ENCODE peak calls at places on chromosomes 4 and X, in five cellular contexts. One of them, this sample, is unnamed. For H3K36me3 and H3K4me1, the result is how much of the 10 kb centered on the place peaks cover.

GRCh38 chr4:1409806-1410425 is 3.7 kb upstream of the NKX1-1 start:
- DNase-seq in heart right ventricle: no peak
- DNase-seq in CD8-positive, alpha-beta memory T cell: no peak
- DNase-seq in ovary: no peak
- DNase-seq in sigmoid colon: peak
- DNase-seq in this sample: no peak

GRCh38 chrX:21503593-21503992 is 129.4 kb downstream of the CNKSR2 start:
- DNase-seq in heart right ventricle: no peak
- DNase-seq in sigmoid colon: no peak
- DNase-seq in ovary: no peak
- DNase-seq in CD8-positive, alpha-beta memory T cell: no peak
- DNase-seq in this sample: no peak

GRCh38 chr4:8769645-8770517 is 101.8 kb downstream of the HMX1 start:
- DNase-seq in heart right ventricle: no peak
- DNase-seq in ovary: peak
- DNase-seq in sigmoid colon: peak
- DNase-seq in CD8-positive, alpha-beta memory T cell: no peak
- DNase-seq in this sample: no peak

GRCh38 chr4:72326692-72327632 is 242.1 kb downstream of the ADAMTS3 start:
- DNase-seq in CD8-positive, alpha-beta memory T cell: no peak
- DNase-seq in ovary: no peak
- DNase-seq in sigmoid colon: no peak
- DNase-seq in heart right ventricle: no peak
- DNase-seq in this sample: no peak

GRCh38 chrX:139202742-139203410 is 327.7 kb upstream of the F9 start:
- DNase-seq in CD8-positive, alpha-beta memory T cell: no peak
- DNase-seq in heart right ventricle: no peak
- DNase-seq in ovary: no peak
- DNase-seq in sigmoid colon: no peak
- DNase-seq in this sample: no peak

GRCh38 chrX:16658284-16658683 is 8.3 kb downstream of the S100G start:
- DNase-seq in sigmoid colon: no peak
- DNase-seq in CD8-positive, alpha-beta memory T cell: no peak
- DNase-seq in ovary: no peak
- DNase-seq in heart right ventricle: no peak
- DNase-seq in this sample: no peak

GRCh38 chr4:185254434-185254833 is 45.0 kb downstream of the SNX25 start:
- DNase-seq in CD8-positive, alpha-beta memory T cell: peak
- DNase-seq in sigmoid colon: no peak
- DNase-seq in ovary: no peak
- DNase-seq in heart right ventricle: no peak
- DNase-seq in this sample: peak

GRCh38 chrX:25976683-25977310 is 161.3 kb upstream of the MAGEB18 start:
- DNase-seq in CD8-positive, alpha-beta memory T cell: no peak
- DNase-seq in ovary: no peak
- DNase-seq in heart right ventricle: no peak
- DNase-seq in sigmoid colon: no peak
- DNase-seq in this sample: no peak

GRCh38 chr4:167100120-167100519 is 134.2 kb downstream of the SPOCK3 start:
- DNase-seq in heart right ventricle: no peak
- DNase-seq in CD8-positive, alpha-beta memory T cell: no peak
- DNase-seq in ovary: no peak
- DNase-seq in sigmoid colon: no peak
- DNase-seq in this sample: no peak

GRCh38 chrX:12997898-12998687 is 23.2 kb downstream of the TMSB4X start:
- DNase-seq in ovary: no peak
- DNase-seq in sigmoid colon: no peak
- DNase-seq in CD8-positive, alpha-beta memory T cell: no peak
- DNase-seq in heart right ventricle: no peak
- DNase-seq in this sample: no peak

GRCh38 chrX:140299411-140299810 is 205.5 kb downstream of the SOX3 start:
- DNase-seq in CD8-positive, alpha-beta memory T cell: no peak
- DNase-seq in ovary: no peak
- DNase-seq in heart right ventricle: no peak
- DNase-seq in sigmoid colon: no peak
- DNase-seq in this sample: no peak

GRCh38 chr4:30495261-30496050 is 224.7 kb upstream of the PCDH7 start:
- DNase-seq in heart right ventricle: no peak
- DNase-seq in sigmoid colon: no peak
- DNase-seq in CD8-positive, alpha-beta memory T cell: no peak
- DNase-seq in ovary: no peak
- DNase-seq in this sample: no peak

GRCh38 chrX:1419545-1420355 is 27.8 kb upstream of the SLC25A6 start:
- DNase-seq in ovary: no peak
- DNase-seq in sigmoid colon: peak
- DNase-seq in CD8-positive, alpha-beta memory T cell: no peak
- DNase-seq in heart right ventricle: no peak
- DNase-seq in this sample: no peak

GRCh38 chr4:131348258-131348657 is 1800.8 kb upstream of the PCDH10 start:
- DNase-seq in heart right ventricle: no peak
- DNase-seq in ovary: no peak
- DNase-seq in sigmoid colon: no peak
- DNase-seq in CD8-positive, alpha-beta memory T cell: no peak
- DNase-seq in this sample: no peak

GRCh38 chr4:38902695-38903094 is 35.1 kb downstream of the FAM114A1 start:
- DNase-seq in heart right ventricle: no peak
- DNase-seq in ovary: no peak
- DNase-seq in sigmoid colon: no peak
- DNase-seq in CD8-positive, alpha-beta memory T cell: peak
- DNase-seq in this sample: peak

GRCh38 chr4:169658970-169659735 is 38.8 kb downstream of the CLCN3 start:
- DNase-seq in sigmoid colon: no peak
- DNase-seq in CD8-positive, alpha-beta memory T cell: no peak
- DNase-seq in heart right ventricle: no peak
- DNase-seq in ovary: no peak
- DNase-seq in this sample: no peak

GRCh38 chr4:126603851-126604250 is 1028.9 kb upstream of the INTU start:
- DNase-seq in heart right ventricle: no peak
- DNase-seq in CD8-positive, alpha-beta memory T cell: no peak
- DNase-seq in ovary: no peak
- DNase-seq in sigmoid colon: no peak
- DNase-seq in this sample: no peak

GRCh38 chrX:124388562-124388961 is 42.2 kb downstream of the SH2D1A start:
- DNase-seq in sigmoid colon: peak
- DNase-seq in heart right ventricle: peak
- DNase-seq in ovary: peak
- DNase-seq in CD8-positive, alpha-beta memory T cell: peak
- DNase-seq in this sample: peak

GRCh38 chr4:88533937-88534750 is 10.6 kb upstream of the PYURF start:
- DNase-seq in ovary: no peak
- DNase-seq in CD8-positive, alpha-beta memory T cell: no peak
- DNase-seq in sigmoid colon: no peak
- DNase-seq in heart right ventricle: no peak
- DNase-seq in this sample: no peak

GRCh38 chr4:48801739-48802138 is 21.7 kb upstream of the FRYL start:
- DNase-seq in sigmoid colon: no peak
- DNase-seq in heart right ventricle: no peak
- DNase-seq in ovary: no peak
- DNase-seq in CD8-positive, alpha-beta memory T cell: no peak
- DNase-seq in this sample: no peak

GRCh38 chr4:112410364-112410763 is 105.6 kb downstream of the NEUROG2 start:
- DNase-seq in ovary: no peak
- DNase-seq in CD8-positive, alpha-beta memory T cell: no peak
- DNase-seq in sigmoid colon: no peak
- DNase-seq in heart right ventricle: no peak
- DNase-seq in this sample: no peak

GRCh38 chr4:78237360-78237759 is 180.2 kb downstream of the FRAS1 start:
- DNase-seq in heart right ventricle: no peak
- DNase-seq in ovary: no peak
- DNase-seq in sigmoid colon: no peak
- DNase-seq in CD8-positive, alpha-beta memory T cell: no peak
- DNase-seq in this sample: no peak

DNA sequence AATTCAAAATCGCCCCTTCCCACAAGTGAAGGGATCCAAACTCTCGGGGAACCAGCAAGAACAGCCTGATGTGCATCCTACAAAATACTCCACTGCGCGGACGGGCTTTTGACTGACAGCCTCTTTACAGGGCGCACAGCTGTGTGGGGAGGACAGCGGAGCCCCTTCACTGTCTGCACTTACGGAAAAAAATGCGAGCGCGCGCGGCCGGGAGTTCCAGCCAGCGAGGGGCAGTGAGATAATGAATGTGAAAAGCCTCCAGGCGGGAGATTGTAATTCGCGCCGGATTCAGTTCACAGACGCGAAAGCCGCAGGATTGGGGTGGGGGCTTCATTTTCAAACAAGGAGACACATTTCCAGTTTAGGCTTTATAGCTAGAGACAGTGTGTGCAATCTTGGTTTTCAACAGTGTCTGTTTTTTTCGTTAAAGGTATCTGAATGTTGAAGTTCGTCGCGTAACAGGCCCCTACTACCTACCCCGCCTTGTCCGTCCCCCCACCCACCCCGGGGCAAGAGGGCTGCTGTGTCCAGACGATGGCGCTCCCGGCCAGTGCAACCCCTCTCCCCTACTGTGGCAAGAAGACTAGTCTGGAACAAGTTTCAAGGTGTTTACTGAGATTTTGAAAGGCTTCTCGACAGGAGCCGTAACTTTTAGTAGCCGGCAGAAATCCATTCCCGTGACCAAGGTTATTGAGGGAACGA is 1.7 kb upstream of the GPR50 start:
- DNase-seq in heart right ventricle: no peak
- DNase-seq in ovary: no peak
- DNase-seq in CD8-positive, alpha-beta memory T cell: no peak
- DNase-seq in sigmoid colon: no peak
- DNase-seq in this sample: no peak
- H3K4me3 ChIP-seq in heart right ventricle: no peak
- H3K4me3 ChIP-seq in ovary: no peak
- H3K4me3 ChIP-seq in CD8-positive, alpha-beta memory T cell: no peak
- H3K4me3 ChIP-seq in sigmoid colon: no peak
- H3K4me3 ChIP-seq in this sample: no peak

DNA sequence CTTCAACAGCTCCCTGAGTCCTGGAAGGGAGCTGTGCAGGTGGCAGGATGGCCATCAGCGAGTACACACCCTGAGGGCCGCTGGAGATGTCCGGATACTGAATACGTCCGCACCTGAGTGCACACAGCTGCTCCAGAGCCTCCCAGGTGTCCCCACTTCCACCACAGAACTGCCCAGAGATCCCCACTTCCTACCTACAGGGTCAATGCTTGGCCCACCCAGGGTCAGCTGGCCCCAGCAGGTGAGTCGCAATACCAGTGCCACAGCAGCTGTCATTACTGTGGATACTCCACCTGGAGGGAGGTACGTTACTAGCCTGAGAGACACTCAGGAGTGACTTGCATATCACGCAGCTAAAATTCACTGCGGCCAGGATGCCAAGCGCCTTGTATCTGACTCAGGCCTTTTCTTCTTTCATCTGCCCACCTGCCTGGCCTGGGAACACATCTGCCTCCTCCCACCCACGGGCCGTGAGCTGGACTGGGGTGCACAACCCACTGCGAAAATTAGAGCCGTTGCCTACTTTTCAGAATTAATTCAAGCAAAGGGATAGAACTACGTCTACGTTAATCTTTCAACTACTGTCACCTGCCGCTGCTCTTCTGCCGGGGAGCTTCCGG is 9.4 kb downstream of the C4orf50 start:
- DNase-seq in heart right ventricle: no peak
- DNase-seq in sigmoid colon: peak
- DNase-seq in CD8-positive, alpha-beta memory T cell: no peak
- DNase-seq in ovary: no peak
- DNase-seq in this sample: no peak
- H3K36me3 ChIP-seq in heart right ventricle: under half
- H3K36me3 ChIP-seq in sigmoid colon: under half
- H3K36me3 ChIP-seq in CD8-positive, alpha-beta memory T cell: under half
- H3K36me3 ChIP-seq in ovary: under half
- H3K36me3 ChIP-seq in this sample: under half

GRCh38 chrX:118756111-118756510 is 28.7 kb downstream of the IL13RA1 start:
- DNase-seq in CD8-positive, alpha-beta memory T cell: no peak
- DNase-seq in heart right ventricle: no peak
- DNase-seq in sigmoid colon: no peak
- DNase-seq in ovary: no peak
- DNase-seq in this sample: no peak
- H3K4me1 ChIP-seq in CD8-positive, alpha-beta memory T cell: under half
- H3K4me1 ChIP-seq in heart right ventricle: under half
- H3K4me1 ChIP-seq in sigmoid colon: under half
- H3K4me1 ChIP-seq in ovary: under half
- H3K4me1 ChIP-seq in this sample: under half

GRCh38 chr4:5892321-5893012 is 419 bp downstream of the CRMP1 start:
- DNase-seq in sigmoid colon: no peak
- DNase-seq in CD8-positive, alpha-beta memory T cell: no peak
- DNase-seq in heart right ventricle: no peak
- DNase-seq in ovary: no peak
- DNase-seq in this sample: no peak

GRCh38 chr4:5891563-5892320 is 1.1 kb downstream of the CRMP1 start:
- DNase-seq in heart right ventricle: no peak
- DNase-seq in CD8-positive, alpha-beta memory T cell: no peak
- DNase-seq in sigmoid colon: no peak
- DNase-seq in ovary: no peak
- DNase-seq in this sample: no peak

GRCh38 chr4:5893591-5893990 is 705 bp upstream of the CRMP1 start:
- DNase-seq in CD8-positive, alpha-beta memory T cell: no peak
- DNase-seq in ovary: no peak
- DNase-seq in heart right ventricle: no peak
- DNase-seq in sigmoid colon: no peak
- DNase-seq in this sample: no peak

GRCh38 chr4:5894266-5894665 is 1.4 kb upstream of the CRMP1 start:
- DNase-seq in CD8-positive, alpha-beta memory T cell: no peak
- DNase-seq in ovary: no peak
- DNase-seq in sigmoid colon: no peak
- DNase-seq in heart right ventricle: no peak
- DNase-seq in this sample: no peak

GRCh38 chr4:5893013-5893580 is at the start of gene CRMP1:
- DNase-seq in heart right ventricle: peak
- DNase-seq in sigmoid colon: no peak
- DNase-seq in CD8-positive, alpha-beta memory T cell: no peak
- DNase-seq in ovary: no peak
- DNase-seq in this sample: no peak
- H3K4me3 ChIP-seq in heart right ventricle: no peak
- H3K4me3 ChIP-seq in sigmoid colon: no peak
- H3K4me3 ChIP-seq in CD8-positive, alpha-beta memory T cell: no peak
- H3K4me3 ChIP-seq in ovary: no peak
- H3K4me3 ChIP-seq in this sample: no peak